ENCODE peak calls at places on chromosomes 16 and 17, in five cellular contexts. I is GM12891; T is epithelial cell of esophagus; E is NCI-H1930; L is stimulated activated CD4-positive, alpha-beta T cell treated with anti-CD3 and anti-CD28 coated beads, Interleukin-4, amount 100 ng/mL, for 4 hours. O is an unnamed sample.

GRCh38 chr17:2331303-2331702 is 5.0 kb downstream of the TSR1 start:
- DNase-seq in E (no peak), I (no peak), T (no peak), L (no peak), O (no peak)

GRCh38 chr16:8720080-8720966 is 45.9 kb downstream of the ABAT start:
- DNase-seq in L (no peak), T (no peak), I (peak), E (peak), O (no peak)

GRCh38 chr16:23801387-23801786 is 34.4 kb upstream of the PRKCB start:
- DNase-seq in I (peak), L (peak), E (peak), T (peak), O (peak)

GRCh38 chr16:20359997-20360396 is 7.5 kb upstream of the UMOD start:
- DNase-seq in I (no peak), L (no peak), T (no peak), E (no peak), O (no peak)

GRCh38 chr17:6913608-6914443 is 82.0 kb upstream of the ALOX12 start:
- DNase-seq in T (peak), I (peak), E (no peak), L (peak), O (peak)

GRCh38 chr17:49851387-49852291 is 3.8 kb upstream of the TAC4 start:
- DNase-seq in T (peak), L (peak), E (peak), I (peak), O (peak)

GRCh38 chr17:54983260-54983659 is 14.7 kb downstream of the STXBP4 start:
- DNase-seq in E (no peak), T (no peak), I (no peak), L (no peak), O (no peak)

GRCh38 chr16:71671165-71671564 is 45.2 kb downstream of the MARVELD3 start:
- DNase-seq in I (no peak), T (no peak), E (no peak), L (no peak), O (no peak)

GRCh38 chr17:79960788-79961522 is 74.7 kb downstream of the TBC1D16 start:
- DNase-seq in E (no peak), I (no peak), L (no peak), T (peak), O (peak)

GRCh38 chr17:77741109-77741508 is 217.4 kb upstream of the TNRC6C start:
- DNase-seq in L (no peak), E (no peak), T (no peak), I (no peak), O (no peak)

GRCh38 chr16:47492428-47493357 is 31.6 kb downstream of the PHKB start:
- DNase-seq in I (no peak), T (no peak), E (no peak), L (no peak), O (no peak)

GRCh38 chr16:3101018-3101840 is 2.1 kb upstream of the ZSCAN10 start:
- DNase-seq in E (peak), I (peak), L (no peak), T (peak), O (peak)

GRCh38 chr17:54180919-54181318 is 358.2 kb downstream of the KIF2B start:
- DNase-seq in I (no peak), T (no peak), E (no peak), L (no peak), O (no peak)

GRCh38 chr16:84367297-84367680 is 1.0 kb upstream of the ATP2C2 start:
- DNase-seq in L (no peak), E (no peak), I (no peak), T (no peak), O (no peak)

GRCh38 chr17:73625975-73626706 is 18.1 kb downstream of the SDK2 start:
- DNase-seq in I (no peak), L (no peak), T (peak), E (no peak), O (no peak)

GRCh38 chr16:22861585-22861984 is 47.6 kb downstream of the HS3ST2 start:
- DNase-seq in T (no peak), E (no peak), I (no peak), L (no peak), O (no peak)

GRCh38 chr16:72847187-72848044 is 200.5 kb downstream of the ZFHX3 start:
- DNase-seq in E (no peak), I (peak), T (peak), L (no peak), O (peak)

GRCh38 chr17:82045916-82046484 is 5.6 kb downstream of the RFNG start:
- DNase-seq in L (no peak), E (no peak), I (no peak), T (no peak), O (no peak)

GRCh38 chr17:50289268-50289667 is 15.0 kb downstream of the TMEM92 start:
- DNase-seq in L (no peak), I (no peak), T (peak), E (no peak), O (peak)

GRCh38 chr17:27268394-27269085 is 25.4 kb upstream of the WSB1 start:
- DNase-seq in L (no peak), E (no peak), T (no peak), I (no peak), O (no peak)

GRCh38 chr17:47301161-47301560 is 22.6 kb upstream of the EFCAB13 start:
- DNase-seq in L (no peak), I (no peak), E (no peak), T (no peak), O (no peak)

GRCh38 chr16:79278506-79278905 is 322.0 kb downstream of the MAF start:
- DNase-seq in L (peak), I (no peak), E (no peak), T (no peak), O (no peak)

GRCh38 chr16:85313541-85314208 is 201.4 kb upstream of the CIBAR2 start:
- DNase-seq in E (no peak), I (no peak), T (peak), L (no peak), O (no peak)

GRCh38 chr16:1065466-1066128 is 7.0 kb upstream of the SSTR5 start:
- DNase-seq in I (no peak), E (no peak), L (no peak), T (no peak), O (no peak)

GRCh38 chr16:56424404-56424765 is 960 bp downstream of the AMFR start:
- DNase-seq in L (no peak), T (no peak), E (no peak), I (no peak), O (peak)

GRCh38 chr17:20022701-20023100 is 13.5 kb downstream of the SPECC1 start:
- DNase-seq in L (no peak), E (no peak), I (no peak), T (no peak), O (no peak)

GRCh38 chr16:81448154-81449131 is 3.8 kb downstream of the CMIP start:
- DNase-seq in L (no peak), E (no peak), I (no peak), T (peak), O (no peak)

GRCh38 chr17:29563816-29564215 is 3.0 kb downstream of the ABHD15 start:
- DNase-seq in L (no peak), I (no peak), E (no peak), T (no peak), O (no peak)

GRCh38 chr16:57061084-57061905 is 31.1 kb upstream of the CPNE2 start:
- DNase-seq in L (no peak), E (no peak), I (no peak), T (peak), O (peak)

GRCh38 chr16:3509470-3509928 is 8.7 kb downstream of the CLUAP1 start:
- DNase-seq in L (peak), T (peak), I (peak), E (no peak), O (no peak)

O was measured in EL.